ENCODE peak calls at places on chromosome 16, in five cellular contexts. One of them, this sample, is unnamed.

GRCh38 chr16:743794-744500 is 3.1 kb upstream of the CIAO3 start:
- DNase-seq in NCI-H510A: no peak
- DNase-seq in thoracic aorta: no peak
- DNase-seq in hippocampal formation: no peak
- DNase-seq in HFFc6: no peak
- DNase-seq in this sample: no peak

GRCh38 chr16:3235856-3236669 is 1.1 kb upstream of the ZNF200 start:
- DNase-seq in NCI-H510A: no peak
- DNase-seq in hippocampal formation: no peak
- DNase-seq in thoracic aorta: no peak
- DNase-seq in HFFc6: no peak
- DNase-seq in this sample: peak

GRCh38 chr16:5776876-5777275 is 679.3 kb upstream of the EEF2KMT start:
- DNase-seq in hippocampal formation: no peak
- DNase-seq in NCI-H510A: no peak
- DNase-seq in HFFc6: no peak
- DNase-seq in thoracic aorta: no peak
- DNase-seq in this sample: no peak

GRCh38 chr16:58499615-58500328 is at the start of gene NDRG4:
- DNase-seq in HFFc6: peak
- DNase-seq in thoracic aorta: no peak
- DNase-seq in hippocampal formation: peak
- DNase-seq in NCI-H510A: peak
- DNase-seq in this sample: peak

GRCh38 chr16:69906838-69907301 is 44.3 kb upstream of the CLEC18A start:
- DNase-seq in NCI-H510A: no peak
- DNase-seq in thoracic aorta: no peak
- DNase-seq in HFFc6: peak
- DNase-seq in hippocampal formation: no peak
- DNase-seq in this sample: no peak

GRCh38 chr16:54936979-54937672 is 6.5 kb downstream of the IRX5 start:
- DNase-seq in HFFc6: peak
- DNase-seq in NCI-H510A: no peak
- DNase-seq in hippocampal formation: no peak
- DNase-seq in thoracic aorta: no peak
- DNase-seq in this sample: no peak

GRCh38 chr16:85750827-85751641 is at the start of gene C16orf74:
- DNase-seq in thoracic aorta: no peak
- DNase-seq in HFFc6: peak
- DNase-seq in hippocampal formation: no peak
- DNase-seq in NCI-H510A: peak
- DNase-seq in this sample: peak

GRCh38 chr16:31475949-31476304 is 4.0 kb downstream of the TGFB1I1 start:
- DNase-seq in thoracic aorta: no peak
- DNase-seq in HFFc6: no peak
- DNase-seq in hippocampal formation: no peak
- DNase-seq in NCI-H510A: peak
- DNase-seq in this sample: peak

GRCh38 chr16:50627419-50627818 is 53.7 kb downstream of the SNX20 start:
- DNase-seq in HFFc6: peak
- DNase-seq in thoracic aorta: peak
- DNase-seq in NCI-H510A: no peak
- DNase-seq in hippocampal formation: no peak
- DNase-seq in this sample: peak

GRCh38 chr16:85752511-85753420 is 1.9 kb upstream of the C16orf74 start:
- DNase-seq in NCI-H510A: peak
- DNase-seq in HFFc6: no peak
- DNase-seq in hippocampal formation: no peak
- DNase-seq in thoracic aorta: no peak
- DNase-seq in this sample: no peak

GRCh38 chr16:29844575-29845331 is 18.3 kb downstream of the CDIPT start:
- DNase-seq in thoracic aorta: no peak
- DNase-seq in NCI-H510A: no peak
- DNase-seq in HFFc6: no peak
- DNase-seq in hippocampal formation: no peak
- DNase-seq in this sample: no peak

GRCh38 chr16:85033153-85033552 is 5.6 kb downstream of the KIAA0513 start:
- DNase-seq in thoracic aorta: no peak
- DNase-seq in NCI-H510A: no peak
- DNase-seq in hippocampal formation: no peak
- DNase-seq in HFFc6: no peak
- DNase-seq in this sample: no peak

GRCh38 chr16:21656795-21657768 is 4.7 kb upstream of the IGSF6 start:
- DNase-seq in thoracic aorta: no peak
- DNase-seq in hippocampal formation: peak
- DNase-seq in HFFc6: peak
- DNase-seq in NCI-H510A: no peak
- DNase-seq in this sample: peak

GRCh38 chr16:10740845-10741208 is 2.8 kb upstream of the NUBP1 start:
- DNase-seq in NCI-H510A: no peak
- DNase-seq in HFFc6: no peak
- DNase-seq in thoracic aorta: no peak
- DNase-seq in hippocampal formation: no peak
- DNase-seq in this sample: no peak

GRCh38 chr16:66858740-66859396 is 14.7 kb downstream of the CA7 start:
- DNase-seq in thoracic aorta: no peak
- DNase-seq in hippocampal formation: no peak
- DNase-seq in HFFc6: peak
- DNase-seq in NCI-H510A: no peak
- DNase-seq in this sample: peak

GRCh38 chr16:31455601-31456314 is 3.5 kb upstream of the ARMC5 start:
- DNase-seq in thoracic aorta: no peak
- DNase-seq in hippocampal formation: no peak
- DNase-seq in HFFc6: no peak
- DNase-seq in NCI-H510A: no peak
- DNase-seq in this sample: no peak

This sample was measured in Peyer's patch.